ENCODE peak calls at places on chromosome 21, in nine cellular contexts. E, Z, H, T, U, J, R, F and N are unnamed samples. For H3K9me3, the result is how much of the 10 kb centered on the place peaks cover.

GRCh38 chr21:32599146-32599925 is 12.8 kb downstream of the CFAP298 start:
- DNase-seq in E (no peak), Z (no peak), H (no peak), T (no peak), U (no peak), J (no peak), R (no peak), F (no peak), N (no peak)

GRCh38 chr21:17780539-17780938 is 38.6 kb downstream of the C21orf91 start:
- DNase-seq in E (peak), Z (no peak), H (no peak), T (no peak), U (no peak), J (no peak), R (no peak), F (peak), N (peak)

GRCh38 chr21:20661745-20662470 is 336.3 kb upstream of the NCAM2 start:
- DNase-seq in E (no peak), Z (no peak), H (no peak), T (no peak), U (no peak), J (no peak), R (no peak), F (peak), N (no peak)

GRCh38 chr21:19767546-19767945 is 1230.7 kb upstream of the NCAM2 start:
- DNase-seq in E (no peak), Z (no peak), H (no peak), T (no peak), U (no peak), J (no peak), R (no peak), F (no peak), N (no peak)

GRCh38 chr21:25573409-25574206 is 33.7 kb downstream of the MRPL39 start:
- DNase-seq in E (peak), Z (no peak), H (peak), T (peak), U (no peak), J (peak), R (no peak), F (no peak), N (no peak)

GRCh38 chr21:42411197-42411869 is 7.6 kb downstream of the UBASH3A start:
- DNase-seq in E (no peak), Z (no peak), H (no peak), T (no peak), U (no peak), J (no peak), R (no peak), F (peak), N (peak)

GRCh38 chr21:20662523-20662922 is 335.7 kb upstream of the NCAM2 start:
- DNase-seq in E (no peak), Z (no peak), H (no peak), T (no peak), U (no peak), J (no peak), R (no peak), F (peak), N (no peak)

GRCh38 chr21:38853421-38853919 is 47.7 kb downstream of the ETS2 start:
- DNase-seq in E (no peak), Z (peak), H (peak), T (no peak), U (no peak), J (peak), R (no peak), F (no peak), N (no peak)

GRCh38 chr21:43211085-43212071 is 42.6 kb downstream of the CRYAA start:
- DNase-seq in E (no peak), Z (peak), H (no peak), T (no peak), U (peak), J (no peak), R (no peak), F (peak), N (no peak)

GRCh38 chr21:41754481-41754891 is 12.4 kb downstream of the RIPK4 start:
- DNase-seq in E (no peak), Z (no peak), H (no peak), T (no peak), U (no peak), J (no peak), R (no peak), F (peak), N (no peak)

GRCh38 chr21:41559658-41560599 is 52.0 kb upstream of the TMPRSS2 start:
- DNase-seq in E (no peak), Z (no peak), H (no peak), T (no peak), U (no peak), J (no peak), R (no peak), F (no peak), N (no peak)

GRCh38 chr21:46661211-46661625 is 25.7 kb downstream of the PRMT2 start:
- DNase-seq in E (peak), Z (no peak), H (no peak), T (peak), U (peak), J (peak), R (no peak), F (peak), N (peak)

GRCh38 chr21:14767192-14767852 is 221.2 kb upstream of the SAMSN1 start:
- DNase-seq in E (no peak), Z (no peak), H (no peak), T (no peak), U (no peak), J (no peak), R (no peak), F (no peak), N (no peak)

GRCh38 chr21:32325706-32326105 is 27.1 kb downstream of the MRAP start:
- DNase-seq in E (no peak), Z (no peak), H (no peak), T (no peak), U (no peak), J (no peak), R (no peak), F (no peak), N (no peak)

GRCh38 chr21:14773777-14774345 is 227.7 kb upstream of the SAMSN1 start:
- DNase-seq in E (peak), Z (no peak), H (peak), T (peak), U (peak), J (peak), R (no peak), F (peak), N (peak)

GRCh38 chr21:38600106-38600505 is 101.8 kb upstream of the ERG start:
- DNase-seq in E (no peak), Z (no peak), H (no peak), T (no peak), U (no peak), J (no peak), R (no peak), F (no peak), N (no peak)

GRCh38 chr21:29490016-29490415 is 191.3 kb downstream of the BACH1 start:
- DNase-seq in E (no peak), Z (no peak), H (no peak), T (no peak), U (no peak), J (no peak), R (no peak), F (no peak), N (no peak)

GRCh38 chr21:14492890-14493289 is 53.2 kb downstream of the SAMSN1 start:
- DNase-seq in E (no peak), Z (no peak), H (no peak), T (no peak), U (peak), J (no peak), R (no peak), F (no peak), N (no peak)

GRCh38 chr21:43362306-43362927 is 64.5 kb downstream of the SIK1 start:
- DNase-seq in E (peak), Z (peak), H (no peak), T (peak), U (peak), J (peak), R (no peak), F (peak), N (peak)

GRCh38 chr21:41895643-41896493 is 16.7 kb upstream of the PRDM15 start:
- DNase-seq in E (peak), Z (no peak), H (no peak), T (peak), U (no peak), J (no peak), R (no peak), F (no peak), N (peak)

GRCh38 chr21:39313042-39313456 is 383 bp downstream of the BRWD1 start:
- DNase-seq in E (no peak), Z (no peak), H (no peak), T (no peak), U (no peak), J (no peak), R (no peak), F (peak), N (no peak)

GRCh38 chr21:41620982-41621381 is 113.0 kb upstream of the TMPRSS2 start:
- DNase-seq in E (no peak), Z (no peak), H (no peak), T (no peak), U (no peak), J (no peak), R (no peak), F (no peak), N (no peak)

GRCh38 chr21:38806153-38806941 is 618 bp downstream of the ETS2 start:
- DNase-seq in E (peak), Z (no peak), H (no peak), T (peak), U (peak), J (no peak), R (no peak), F (peak), N (no peak)

GRCh38 chr21:26887241-26887640 is 42.0 kb upstream of the ADAMTS1 start:
- DNase-seq in E (no peak), Z (no peak), H (no peak), T (no peak), U (no peak), J (no peak), R (no peak), F (no peak), N (no peak)

GRCh38 chr21:20452935-20453334 is 545.3 kb upstream of the NCAM2 start:
- DNase-seq in E (no peak), Z (no peak), H (no peak), T (no peak), U (no peak), J (no peak), R (no peak), F (no peak), N (no peak)

GRCh38 chr21:31892686-31893085 is 19.9 kb downstream of the HUNK start:
- DNase-seq in E (no peak), Z (no peak), H (no peak), T (no peak), U (no peak), J (no peak), R (no peak), F (peak), N (no peak)

GRCh38 chr21:42696026-42696380 is 42.6 kb downstream of the PDE9A start:
- DNase-seq in E (no peak), Z (no peak), H (no peak), T (no peak), U (no peak), J (no peak), R (no peak), F (no peak), N (no peak)

DNA sequence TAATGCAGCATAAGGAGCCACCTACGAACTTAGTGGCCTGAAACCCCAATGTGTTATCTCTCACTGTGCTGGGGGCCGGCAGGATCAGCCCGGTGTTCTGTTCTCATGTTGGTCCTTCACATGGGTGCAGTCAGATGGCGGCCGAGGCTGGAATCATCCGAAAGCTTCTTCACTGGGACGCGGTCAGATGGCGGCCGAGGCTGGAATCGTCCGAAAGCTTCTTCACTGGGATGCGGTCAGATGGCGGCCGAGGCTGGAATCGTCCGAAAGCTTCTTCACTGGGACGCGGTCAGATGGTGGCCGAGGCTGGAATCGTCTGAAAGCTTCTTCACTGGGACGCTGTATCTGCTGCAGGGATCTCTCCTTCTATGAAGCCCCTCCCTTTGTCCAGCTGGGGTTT is 12.6 kb upstream of the PCBP3 start:
- DNase-seq in E (no peak), Z (peak), H (no peak), T (no peak), U (no peak), J (no peak), R (no peak), F (no peak), N (no peak)
- H3K9me3 ChIP-seq in E (under half), Z (under half), H (under half), T (under half), U (under half), J (under half), R (under half), F (under half), N (under half)

DNA sequence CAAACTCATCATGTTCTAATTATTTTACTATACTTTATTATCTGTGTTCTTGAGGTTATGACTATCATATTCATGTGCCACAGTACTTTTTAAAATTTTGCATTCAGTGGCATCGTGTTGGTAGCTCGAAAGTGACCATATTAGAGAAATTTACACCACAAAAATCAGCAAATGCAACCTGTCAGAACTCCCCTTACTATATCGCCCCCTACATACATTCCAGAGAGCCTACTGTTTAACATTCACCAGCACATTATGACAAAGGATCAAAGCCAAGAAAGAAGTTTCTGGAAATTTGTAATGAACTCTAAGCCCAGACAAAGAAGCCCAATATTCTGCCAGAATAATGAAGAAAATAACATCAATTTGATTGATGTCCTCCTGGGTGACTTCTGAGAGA is 909.3 kb downstream of the LTN1 start:
- DNase-seq in E (no peak), Z (no peak), H (no peak), T (no peak), U (no peak), J (no peak), R (no peak), F (no peak), N (no peak)
- H3K9me3 ChIP-seq in E (under half), Z (under half), H (under half), T (under half), U (under half), J (under half), R (under half), F (under half), N (under half)

DNA sequence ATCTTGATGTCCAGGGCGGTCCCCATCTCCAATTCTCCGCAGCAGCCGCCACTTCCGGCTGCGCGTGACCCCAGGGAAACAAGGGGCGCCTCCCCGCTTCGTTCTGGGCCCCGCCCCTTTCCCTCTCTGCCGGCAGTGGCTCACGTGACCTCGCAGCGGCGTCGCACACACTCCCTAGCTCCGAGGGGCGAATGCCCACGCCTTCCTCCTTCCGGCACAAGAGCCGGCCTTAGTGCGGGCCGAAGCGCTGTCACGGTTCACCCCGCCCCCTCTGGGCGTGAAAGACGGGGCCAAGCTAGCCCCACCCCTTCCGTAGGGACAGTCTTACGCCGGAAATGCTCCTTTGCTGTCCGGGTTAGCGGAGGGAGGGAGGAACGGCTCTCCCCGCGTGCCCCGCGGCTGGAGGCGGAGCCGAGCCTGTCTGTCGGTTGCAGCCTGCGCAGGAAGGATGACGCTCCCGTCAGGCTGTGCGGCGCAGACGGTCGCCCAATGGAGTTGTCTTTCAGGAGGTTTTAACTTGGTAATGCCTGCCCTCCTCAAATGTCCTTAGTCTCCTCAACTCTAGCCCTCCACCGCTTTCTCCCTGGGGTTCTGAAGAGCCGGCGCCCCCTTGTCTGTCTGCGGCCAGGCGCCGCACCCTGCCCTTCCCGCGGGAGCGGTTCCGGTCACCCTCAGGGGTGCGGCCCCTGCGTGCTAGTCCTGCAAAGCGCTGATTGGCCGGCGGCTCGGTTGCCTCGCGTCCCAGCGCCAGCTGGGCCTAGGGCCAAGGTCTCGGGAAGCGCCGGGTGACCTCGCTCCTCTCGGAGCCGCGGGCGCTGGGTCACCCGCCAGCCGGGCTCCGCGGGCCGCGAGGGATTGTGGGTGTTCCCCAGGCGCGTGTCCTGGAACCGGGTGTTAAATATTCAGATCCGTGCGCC is at the start of gene VPS26C:
- DNase-seq in E (peak), Z (peak), H (peak), T (peak), U (peak), J (peak), R (peak), F (peak), N (peak)
- H3K9me3 ChIP-seq in E (under half), Z (under half), H (under half), T (under half), U (under half), J (under half), R (under half), F (under half), N (under half)

GRCh38 chr21:28397040-28397439 is 595.6 kb downstream of the LTN1 start:
- DNase-seq in E (no peak), Z (no peak), H (no peak), T (no peak), U (no peak), J (no peak), R (no peak), F (no peak), N (no peak)

GRCh38 chr21:28391938-28392337 is 600.7 kb downstream of the LTN1 start:
- DNase-seq in E (no peak), Z (no peak), H (no peak), T (no peak), U (no peak), J (no peak), R (no peak), F (no peak), N (no peak)

GRCh38 chr21:28392436-28392835 is 600.2 kb downstream of the LTN1 start:
- DNase-seq in E (no peak), Z (no peak), H (no peak), T (no peak), U (no peak), J (no peak), R (no peak), F (no peak), N (no peak)

GRCh38 chr21:28393279-28393678 is 599.4 kb downstream of the LTN1 start:
- DNase-seq in E (no peak), Z (no peak), H (no peak), T (no peak), U (no peak), J (peak), R (no peak), F (no peak), N (no peak)

GRCh38 chr21:28396421-28396820 is 596.3 kb downstream of the LTN1 start:
- DNase-seq in E (no peak), Z (no peak), H (no peak), T (no peak), U (no peak), J (peak), R (no peak), F (no peak), N (no peak)
- H3K9me3 ChIP-seq in E (under half), Z (under half), H (under half), T (under half), U (under half), J (under half), R (under half), F (under half), N (under half)

GRCh38 chr21:24280591-24280990 is 1326.7 kb downstream of the MRPL39 start:
- DNase-seq in E (no peak), Z (no peak), H (no peak), T (no peak), U (no peak), J (no peak), R (no peak), F (no peak), N (no peak)
- H3K9me3 ChIP-seq in E (under half), Z (under half), H (under half), T (under half), U (under half), J (under half), R (under half), F (under half), N (under half)

GRCh38 chr21:40465382-40465781 is 381.6 kb downstream of the DSCAM start:
- DNase-seq in E (no peak), Z (no peak), H (no peak), T (no peak), U (no peak), J (no peak), R (no peak), F (no peak), N (no peak)
- H3K9me3 ChIP-seq in E (under half), Z (under half), H (under half), T (under half), U (under half), J (under half), R (under half), F (under half), N (under half)

DNA sequence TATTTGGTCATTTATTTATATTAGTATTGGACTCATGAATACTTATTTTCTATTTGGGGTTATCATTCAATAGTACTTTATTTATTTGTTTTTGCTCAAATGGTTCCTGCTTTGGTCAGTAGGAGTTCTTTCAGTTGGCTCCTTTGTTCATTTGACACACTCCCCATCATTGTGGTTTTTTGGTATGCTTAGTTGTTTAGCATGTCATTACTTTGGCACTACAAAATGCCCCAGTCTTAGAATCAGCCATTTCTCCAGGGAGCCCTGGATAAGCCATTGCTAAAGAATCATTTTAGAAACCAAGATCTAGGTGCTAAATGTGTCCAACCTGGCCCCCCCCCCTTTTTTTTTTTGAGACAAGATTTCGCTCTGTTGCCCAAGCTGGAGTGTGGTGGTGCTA is 61.7 kb upstream of the MRPS6 start:
- DNase-seq in E (no peak), Z (no peak), H (no peak), T (no peak), U (no peak), J (no peak), R (no peak), F (no peak), N (no peak)
- H3K9me3 ChIP-seq in E (under half), Z (under half), H (under half), T (under half), U (under half), J (under half), R (under half), F (under half), N (under half)

GRCh38 chr21:35801388-35801787 is 258.9 kb downstream of the SETD4 start:
- DNase-seq in E (peak), Z (no peak), H (no peak), T (peak), U (no peak), J (no peak), R (no peak), F (no peak), N (no peak)
- H3K9me3 ChIP-seq in E (under half), Z (under half), H (under half), T (under half), U (under half), J (under half), R (under half), F (under half), N (under half)